ENCODE peak calls at places on chromosomes 3 and 15, in eight cellular contexts. Q, E, X, P, L, Z, D and Y are unnamed samples.

GRCh38 chr3:119297169-119297568 is 3.0 kb downstream of the ARHGAP31 start:
- DNase-seq in L (no peak), Q (no peak), Z (no peak), E (no peak), D (peak), P (no peak), X (no peak), Y (no peak)

GRCh38 chr3:115227461-115227860 is 80.4 kb upstream of the ZBTB20 start:
- DNase-seq in P (no peak), Q (no peak), E (no peak), X (no peak), L (no peak), D (no peak), Z (no peak), Y (no peak)

GRCh38 chr3:192372627-192373026 is 354.7 kb downstream of the FGF12 start:
- DNase-seq in Q (no peak), D (no peak), E (no peak), P (no peak), L (no peak), Z (no peak), X (no peak), Y (no peak)

GRCh38 chr15:48096355-48096786 is 24.4 kb upstream of the SLC24A5 start:
- DNase-seq in P (no peak), L (no peak), Q (no peak), E (no peak), X (no peak), Z (no peak), D (no peak), Y (no peak)

GRCh38 chr3:38016410-38016809 is 13.0 kb downstream of the PLCD1 start:
- DNase-seq in P (no peak), E (no peak), D (no peak), Q (no peak), Z (no peak), X (no peak), L (no peak), Y (no peak)

GRCh38 chr3:191882289-191882688 is 421.3 kb downstream of the PYDC2 start:
- DNase-seq in P (no peak), E (no peak), X (no peak), D (no peak), Z (peak), Q (no peak), L (no peak), Y (no peak)

GRCh38 chr3:44114142-44114541 is 127.5 kb upstream of the TOPAZ1 start:
- DNase-seq in Z (peak), L (no peak), E (no peak), Q (peak), D (peak), X (no peak), P (peak), Y (peak)

GRCh38 chr3:68447885-68448284 is 484.5 kb downstream of the TAFA4 start:
- DNase-seq in D (no peak), Q (no peak), E (no peak), P (no peak), X (no peak), L (no peak), Z (peak), Y (no peak)

GRCh38 chr15:58608129-58608590 is 141.3 kb downstream of the ADAM10 start:
- DNase-seq in X (no peak), Z (no peak), L (no peak), Q (no peak), P (no peak), D (no peak), E (no peak), Y (no peak)

GRCh38 chr15:88982304-88982945 is 69.2 kb upstream of the MFGE8 start:
- DNase-seq in L (no peak), X (no peak), P (no peak), Q (no peak), D (no peak), E (no peak), Z (no peak), Y (peak)

GRCh38 chr3:170712798-170713197 is 126.9 kb upstream of the SLC7A14 start:
- DNase-seq in Q (no peak), X (no peak), Z (no peak), E (no peak), P (no peak), L (no peak), D (no peak), Y (no peak)

GRCh38 chr3:193732391-193732790 is 139.4 kb downstream of the OPA1 start:
- DNase-seq in L (no peak), E (no peak), P (no peak), Q (no peak), X (no peak), D (no peak), Z (no peak), Y (no peak)

GRCh38 chr15:67548862-67549651 is 6.6 kb downstream of the MAP2K5 start:
- DNase-seq in Q (peak), P (peak), Z (peak), X (peak), D (no peak), L (no peak), E (no peak), Y (peak)

GRCh38 chr3:138673641-138674040 is 65.1 kb downstream of the FAIM start:
- DNase-seq in Z (peak), D (peak), E (no peak), X (no peak), Q (no peak), L (no peak), P (no peak), Y (no peak)

GRCh38 chr15:62940755-62941361 is 101.7 kb upstream of the TPM1 start:
- DNase-seq in L (no peak), Z (no peak), Q (no peak), X (peak), P (no peak), E (no peak), D (peak), Y (peak)

GRCh38 chr3:59185586-59186381 is 136.0 kb upstream of the CFAP20DC start:
- DNase-seq in D (no peak), X (no peak), E (no peak), L (no peak), Z (peak), Q (no peak), P (no peak), Y (no peak)

GRCh38 chr15:90264649-90265048 is 823 bp upstream of the NGRN start:
- DNase-seq in Q (no peak), Z (no peak), D (peak), X (peak), E (no peak), L (no peak), P (peak), Y (peak)

DNA sequence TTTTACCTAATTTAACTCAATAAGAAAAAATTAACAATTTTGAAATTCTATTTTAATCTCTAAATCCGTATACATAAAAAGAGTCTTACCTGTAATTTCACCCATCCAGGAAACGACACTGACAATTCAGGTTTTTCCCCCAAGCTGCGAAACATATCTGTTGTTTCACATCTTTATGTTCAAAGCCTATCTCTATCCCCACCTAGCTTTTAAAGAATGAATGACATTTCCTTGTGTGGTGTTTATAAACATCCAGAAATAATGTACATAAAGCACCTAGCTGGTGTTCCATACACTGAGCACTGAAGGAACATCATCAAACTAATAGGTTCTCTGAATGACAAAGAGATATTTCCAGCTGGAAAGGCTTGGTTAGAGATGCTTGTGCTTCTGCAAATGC is 867.8 kb downstream of the SQOR start:
- DNase-seq in P (no peak), E (no peak), Z (peak), L (no peak), Q (no peak), X (no peak), D (peak), Y (no peak)
- TF ChIP-seq CTCF in P (no peak), E (no peak), Z (peak), L (no peak), Q (peak), X (no peak), D (no peak), Y (no peak)

GRCh38 chr3:12437223-12437605 is 47.1 kb upstream of the TSEN2 start:
- DNase-seq in E (no peak), P (no peak), Q (no peak), X (no peak), Z (no peak), L (no peak), D (no peak), Y (no peak)
- H3K4me3 ChIP-seq in E (no peak), P (no peak), Q (no peak), X (no peak), Z (no peak), L (no peak), D (no peak), Y (no peak)

GRCh38 chr15:74614744-74615312 is 808 bp upstream of the CLK3 start:
- DNase-seq in D (no peak), X (peak), L (peak), Q (no peak), E (peak), P (peak), Z (peak), Y (peak)
- TF ChIP-seq POLR2AphosphoS5 in D (no peak), X (peak), L (no peak), Q (no peak), E (peak), P (no peak), Z (no peak), Y (peak)

GRCh38 chr15:81256916-81257315 is 60.2 kb downstream of the IL16 start:
- DNase-seq in L (no peak), Z (peak), E (no peak), X (no peak), P (no peak), D (peak), Q (no peak), Y (no peak)
- TF ChIP-seq CTCF in L (peak), Z (peak), E (no peak), X (no peak), P (no peak), D (no peak), Q (peak), Y (peak)